ENCODE peak calls at places on chromosomes 4 and X, in five cellular contexts. O, J, I, S and L are unnamed samples.

GRCh38 chr4:88018471-88018870 is 11.0 kb downstream of the PKD2 start:
- DNase-seq in S (no peak), O (no peak), J (no peak), I (peak), L (no peak)

GRCh38 chr4:87228561-87228860 is 8.1 kb upstream of the KLHL8 start:
- DNase-seq in O (no peak), J (no peak), I (no peak), S (no peak), L (no peak)

GRCh38 chrX:45191383-45191782 is 9.3 kb downstream of the DIPK2B start:
- DNase-seq in I (no peak), O (no peak), S (no peak), J (no peak), L (no peak)

GRCh38 chrX:48992341-48992740 is 9.7 kb downstream of the GRIPAP1 start:
- DNase-seq in I (no peak), O (no peak), S (no peak), J (no peak), L (no peak)

GRCh38 chr4:74109894-74110605 is 11.1 kb upstream of the CXCL2 start:
- DNase-seq in J (peak), O (peak), I (no peak), S (no peak), L (no peak)

GRCh38 chr4:40238008-40238699 is 41.3 kb downstream of the RHOH start:
- DNase-seq in O (no peak), S (no peak), J (no peak), I (no peak), L (no peak)

GRCh38 chr4:26613242-26613641 is 29.4 kb downstream of the TBC1D19 start:
- DNase-seq in J (no peak), O (no peak), I (no peak), S (no peak), L (no peak)

GRCh38 chr4:15550491-15550890 is 80.8 kb downstream of the CC2D2A start:
- DNase-seq in O (no peak), S (no peak), I (no peak), J (no peak), L (no peak)

GRCh38 chrX:111355523-111356122 is 56.4 kb downstream of the DCX start:
- DNase-seq in S (no peak), J (no peak), I (no peak), O (no peak), L (no peak)

GRCh38 chrX:150770623-150771022 is 77.4 kb downstream of the MTMR1 start:
- DNase-seq in O (no peak), I (no peak), S (no peak), J (no peak), L (no peak)

GRCh38 chrX:153638041-153638371 is 9.0 kb upstream of the DUSP9 start:
- DNase-seq in I (no peak), S (no peak), J (no peak), O (no peak), L (no peak)

GRCh38 chrX:107673933-107674479 is 45.7 kb downstream of the PRPS1 start:
- DNase-seq in S (peak), O (peak), J (no peak), I (peak), L (peak)

GRCh38 chrX:80335062-80335830 is 85.0 kb upstream of the TENT5D start:
- DNase-seq in O (peak), S (no peak), I (peak), J (no peak), L (no peak)

GRCh38 chrX:110384490-110384889 is 25.8 kb downstream of the RTL9 start:
- DNase-seq in J (peak), O (peak), S (peak), I (no peak), L (no peak)

GRCh38 chr4:183658362-183659028 is 490 bp downstream of the RWDD4 start:
- DNase-seq in S (peak), I (peak), O (peak), J (no peak), L (no peak)

GRCh38 chrX:54446084-54446483 is 5.9 kb downstream of the TSR2 start:
- DNase-seq in J (no peak), S (no peak), O (no peak), I (no peak), L (no peak)

GRCh38 chrX:17737707-17738001 is 361 bp downstream of the SCML1 start:
- DNase-seq in O (no peak), S (peak), I (no peak), J (no peak), L (no peak)

GRCh38 chrX:42366181-42366580 is 411.8 kb downstream of the PPP1R2C start:
- DNase-seq in O (peak), S (no peak), J (no peak), I (no peak), L (no peak)

GRCh38 chrX:13064599-13065143 is 20.3 kb upstream of the FAM9C start:
- DNase-seq in J (no peak), I (peak), S (no peak), O (no peak), L (no peak)

GRCh38 chr4:128528177-128528576 is 240.6 kb upstream of the PGRMC2 start:
- DNase-seq in J (no peak), O (no peak), S (no peak), I (no peak), L (no peak)

GRCh38 chr4:96407651-96408342 is 567.9 kb downstream of the PDHA2 start:
- DNase-seq in J (no peak), I (no peak), S (no peak), O (no peak), L (no peak)

GRCh38 chr4:21780158-21780557 is 168.4 kb downstream of the KCNIP4 start:
- DNase-seq in O (peak), I (no peak), J (no peak), S (no peak), L (no peak)

GRCh38 chr4:10461091-10461849 is 4.0 kb upstream of the ZNF518B start:
- DNase-seq in S (peak), I (peak), O (peak), J (no peak), L (peak)

GRCh38 chr4:128859887-128860774 is 50.6 kb downstream of the JADE1 start:
- DNase-seq in S (peak), J (no peak), O (no peak), I (no peak), L (no peak)

GRCh38 chrX:154607370-154607769 is 11.7 kb downstream of the CTAG1B start:
- DNase-seq in I (no peak), O (no peak), J (no peak), S (no peak), L (no peak)

GRCh38 chr4:136818811-136819210 is 713.5 kb downstream of the PCDH18 start:
- DNase-seq in S (peak), I (no peak), J (no peak), O (no peak), L (no peak)

GRCh38 chr4:56425518-56425917 is 9.9 kb downstream of the PPAT start:
- DNase-seq in J (no peak), I (no peak), O (no peak), S (no peak), L (no peak)

GRCh38 chr4:188620608-188621007 is 481.4 kb downstream of the TRIML1 start:
- DNase-seq in J (no peak), I (no peak), O (no peak), S (no peak), L (no peak)

GRCh38 chrX:9913041-9913440 is 54.1 kb upstream of the CLDN34 start:
- DNase-seq in O (peak), J (no peak), S (no peak), I (no peak), L (no peak)

GRCh38 chrX:152641996-152642395 is 4.3 kb downstream of the GABRQ start:
- DNase-seq in S (peak), I (no peak), J (no peak), O (no peak), L (no peak)

GRCh38 chr4:36385951-36386561 is 104.6 kb downstream of the DTHD1 start:
- DNase-seq in O (no peak), J (no peak), S (no peak), I (no peak), L (peak)

GRCh38 chr4:6658204-6658585 is 17.7 kb downstream of the MRFAP1 start:
- DNase-seq in O (no peak), J (no peak), I (no peak), S (no peak), L (no peak)

GRCh38 chr4:83067058-83067639 is 32.2 kb downstream of the COPS4 start:
- DNase-seq in O (no peak), J (no peak), I (no peak), S (no peak), L (no peak)

GRCh38 chrX:48540015-48540350 is 469 bp downstream of the TBC1D25 start:
- DNase-seq in I (no peak), O (peak), S (peak), J (no peak), L (peak)

GRCh38 chr4:3285558-3286334 is 7.1 kb upstream of the RGS12 start:
- DNase-seq in J (no peak), O (peak), I (peak), S (no peak), L (no peak)

GRCh38 chrX:75544760-75545159 is 21.9 kb upstream of the ZDHHC15 start:
- DNase-seq in J (no peak), O (no peak), I (no peak), S (no peak), L (no peak)

GRCh38 chrX:40402771-40403533 is 177.8 kb upstream of the ATP6AP2 start:
- DNase-seq in S (no peak), J (no peak), I (peak), O (peak), L (no peak)

GRCh38 chr4:28073860-28074555 is 1213.4 kb downstream of the STIM2 start:
- DNase-seq in J (no peak), I (no peak), O (no peak), S (no peak), L (no peak)
- TF ChIP-seq CTCF in J (no peak), I (no peak), O (no peak), S (no peak), L (no peak)

GRCh38 chrX:77901506-77901905 is 2.2 kb downstream of the COX7B start:
- DNase-seq in J (no peak), O (no peak), I (no peak), S (no peak), L (no peak)

GRCh38 chrX:77893713-77894112 is 1.5 kb downstream of the MAGT1 start:
- DNase-seq in J (no peak), O (no peak), I (no peak), S (no peak), L (no peak)

GRCh38 chrX:77900688-77901087 is 1.4 kb downstream of the COX7B start:
- DNase-seq in S (no peak), O (no peak), I (no peak), J (no peak), L (no peak)

GRCh38 chrX:77894921-77895886 is at the start of gene MAGT1:
- DNase-seq in J (peak), S (peak), I (peak), O (peak), L (peak)

DNA sequence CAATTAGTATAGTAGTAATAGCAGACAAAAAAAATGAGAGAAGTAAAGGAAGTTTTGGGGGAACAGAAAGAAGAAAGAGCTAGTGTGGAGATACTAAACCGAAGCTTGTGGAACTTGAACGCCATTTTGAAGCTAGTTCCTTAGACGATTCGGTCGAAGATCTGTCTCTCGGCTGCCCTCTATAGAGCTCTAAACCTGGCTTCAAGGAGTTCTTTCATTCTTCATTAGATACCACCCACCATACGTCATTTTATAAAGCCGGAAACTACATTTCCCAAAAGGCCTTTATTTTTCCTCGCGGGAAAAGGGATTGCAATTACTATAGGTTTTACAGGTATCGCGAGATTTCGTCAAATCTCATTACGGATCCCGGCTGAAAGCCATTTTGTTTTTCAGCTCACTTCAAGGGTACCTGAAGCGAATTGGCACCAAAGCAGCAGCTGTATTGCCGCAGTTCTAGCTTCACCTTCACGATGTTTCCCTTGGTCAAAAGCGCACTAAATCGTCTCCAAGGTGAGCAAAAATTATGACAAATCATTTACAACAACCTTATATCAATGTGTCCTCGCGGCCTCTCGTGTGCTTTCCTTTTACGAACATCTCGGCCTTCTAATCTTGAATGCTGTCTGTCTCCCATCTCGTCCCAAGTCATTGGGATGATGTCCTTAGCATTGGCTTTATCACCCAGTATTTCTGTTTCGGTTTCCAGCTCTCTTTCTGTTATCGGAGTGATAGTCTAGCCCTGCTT is at the start of gene COX7B:
- DNase-seq in J (peak), I (peak), S (peak), O (peak), L (peak)
- TF ChIP-seq CTCF in J (peak), I (peak), S (peak), O (peak), L (peak)

GRCh38 chrX:15498741-15499140 is 1.9 kb upstream of the BMX start:
- DNase-seq in S (peak), J (no peak), I (no peak), O (no peak), L (no peak)

GRCh38 chrX:15500497-15500966 is at the start of gene BMX:
- DNase-seq in I (peak), J (no peak), O (no peak), S (peak), L (no peak)

GRCh38 chrX:15495801-15496200 is 2.7 kb upstream of the PIR start:
- DNase-seq in S (no peak), J (no peak), I (no peak), O (no peak), L (no peak)

GRCh38 chrX:15496809-15497208 is 3.7 kb upstream of the PIR start:
- DNase-seq in S (peak), J (no peak), O (peak), I (no peak), L (no peak)

GRCh38 chrX:15497865-15498264 is 2.7 kb upstream of the BMX start:
- DNase-seq in J (no peak), O (peak), I (no peak), S (peak), L (peak)
- TF ChIP-seq CTCF in J (peak), O (peak), I (peak), S (peak), L (peak)

GRCh38 chrX:87337267-87337666 is 180.3 kb upstream of the KLHL4 start:
- DNase-seq in I (no peak), S (no peak), O (no peak), J (no peak), L (no peak)
- TF ChIP-seq CTCF in I (no peak), S (no peak), O (no peak), J (no peak), L (no peak)

DNA sequence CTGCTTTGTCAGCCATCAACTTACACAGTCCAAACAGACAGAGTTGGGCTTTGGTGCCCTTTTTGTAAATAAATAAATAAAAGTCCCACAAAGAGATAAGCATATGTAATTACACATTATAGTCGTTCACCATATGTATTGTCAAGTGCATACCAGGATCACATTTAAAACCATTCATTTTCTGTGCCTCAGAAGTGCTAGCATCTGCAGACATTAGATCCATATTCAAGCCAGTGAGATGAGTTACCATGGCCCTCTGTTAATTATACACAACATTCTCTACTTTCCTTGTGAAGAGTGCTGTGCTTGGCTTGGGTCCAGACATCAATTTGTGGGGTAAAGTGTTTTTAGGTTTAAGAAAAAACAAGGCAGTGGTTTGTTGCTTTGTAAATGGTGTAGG is 76.8 kb downstream of the ENOX2 start:
- DNase-seq in S (no peak), J (no peak), O (no peak), I (no peak), L (no peak)
- TF ChIP-seq CTCF in S (no peak), J (no peak), O (no peak), I (no peak), L (no peak)

DNA sequence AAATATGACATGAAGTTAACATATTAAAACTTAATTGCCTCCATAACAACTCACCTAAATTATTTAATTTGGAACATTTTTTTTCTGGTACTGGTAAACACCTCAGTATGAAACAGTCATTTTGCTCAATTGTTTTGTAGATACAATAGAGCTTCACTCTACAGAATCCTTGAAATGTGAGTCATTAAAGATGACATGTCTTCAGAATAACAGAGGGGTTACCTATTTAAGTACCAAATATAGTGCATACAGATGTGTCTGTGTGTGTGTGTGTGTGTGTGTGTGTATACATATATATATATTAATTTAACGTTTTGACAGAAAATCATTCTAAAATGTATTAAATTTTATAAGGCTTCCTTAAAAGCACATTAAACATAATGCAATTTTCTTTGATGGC is 297.6 kb downstream of the INPP4B start:
- DNase-seq in O (peak), S (no peak), J (peak), I (no peak), L (no peak)
- TF ChIP-seq CTCF in O (no peak), S (no peak), J (no peak), I (no peak), L (no peak)

GRCh38 chrX:103674531-103675454 is 11.7 kb downstream of the MORF4L2 start:
- DNase-seq in I (no peak), S (no peak), J (no peak), O (no peak), L (no peak)
- TF ChIP-seq CTCF in I (no peak), S (no peak), J (no peak), O (no peak), L (no peak)

GRCh38 chr4:186040316-186040715 is 28.6 kb upstream of the TLR3 start:
- DNase-seq in J (no peak), I (no peak), S (no peak), O (no peak), L (no peak)

GRCh38 chr4:186037182-186037581 is 31.8 kb upstream of the TLR3 start:
- DNase-seq in S (no peak), O (no peak), I (no peak), J (no peak), L (no peak)

GRCh38 chr4:186037692-186038658 is 31.0 kb upstream of the TLR3 start:
- DNase-seq in O (peak), S (peak), J (peak), I (no peak), L (no peak)

DNA sequence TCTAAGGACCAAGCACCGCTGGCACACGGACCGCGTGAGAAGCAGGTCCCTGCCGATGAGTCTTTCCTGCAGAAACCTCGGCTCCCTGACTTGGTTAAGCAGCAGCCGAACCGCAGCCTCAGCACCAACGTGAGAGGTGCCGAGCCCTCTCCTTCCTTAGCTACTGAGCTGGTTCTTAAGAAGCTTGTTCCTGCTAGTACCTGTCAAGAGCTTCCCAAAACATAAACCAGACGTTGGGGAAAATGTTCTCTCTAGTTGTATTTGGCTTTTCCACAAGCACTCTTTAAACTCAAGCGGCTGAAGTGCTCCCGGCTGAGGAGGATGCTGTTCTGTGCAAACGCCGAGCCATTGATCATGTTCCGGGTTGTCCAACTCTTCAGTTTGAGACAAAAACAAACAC is 29.3 kb upstream of the TLR3 start:
- DNase-seq in J (no peak), S (no peak), O (no peak), I (no peak), L (no peak)
- TF ChIP-seq CTCF in J (no peak), S (no peak), O (no peak), I (no peak), L (no peak)

GRCh38 chr4:993111-994029 is at the start of gene SLC26A1:
- DNase-seq in J (no peak), S (no peak), O (no peak), I (no peak), L (no peak)
- TF ChIP-seq CTCF in J (no peak), S (no peak), O (no peak), I (no peak), L (no peak)